ENCODE peak calls at places on chromosome 5, in six cellular contexts. M, B, T, G, Y and J are unnamed samples.

GRCh38 chr5:132420706-132421272 is 51.3 kb downstream of the SLC22A5 start:
- DNase-seq in M (no peak), Y (no peak), G (no peak), T (no peak), B (no peak), J (no peak)

GRCh38 chr5:122896598-122897282 is 51.3 kb downstream of the SNX24 start:
- DNase-seq in B (peak), Y (peak), G (no peak), T (no peak), M (peak), J (peak)

GRCh38 chr5:93578813-93579560 is 2.0 kb downstream of the NR2F1-AS1 start:
- DNase-seq in T (no peak), B (peak), G (no peak), Y (peak), M (no peak), J (no peak)

GRCh38 chr5:145680169-145680568 is 155.0 kb downstream of the PRELID2 start:
- DNase-seq in Y (peak), T (no peak), G (peak), B (no peak), M (no peak), J (no peak)

GRCh38 chr5:67092447-67093023 is 104.1 kb downstream of the CD180 start:
- DNase-seq in M (no peak), B (peak), Y (no peak), G (no peak), T (no peak), J (no peak)

GRCh38 chr5:147645172-147645571 is 135.3 kb upstream of the DPYSL3 start:
- DNase-seq in M (no peak), G (no peak), T (no peak), Y (no peak), B (no peak), J (no peak)

GRCh38 chr5:100546041-100546440 is 10.9 kb downstream of the FAM174A start:
- DNase-seq in Y (no peak), M (no peak), G (no peak), T (no peak), B (no peak), J (no peak)

GRCh38 chr5:72302171-72302570 is 17.9 kb downstream of the MRPS27 start:
- DNase-seq in T (no peak), M (no peak), G (peak), B (peak), Y (no peak), J (no peak)

GRCh38 chr5:61228691-61229280 is 66.5 kb upstream of the SMIM15 start:
- DNase-seq in M (no peak), B (peak), G (peak), T (no peak), Y (peak), J (no peak)